ENCODE peak calls at places on chromosomes 2 and 18, in five cellular contexts. A is K562, I is A549, W is HepG2, V is GM12878. C is an unnamed sample.

GRCh38 chr18:24266124-24266523 is 127.3 kb downstream of the CABYR start:
- DNase-seq in A (no peak), I (no peak), W (no peak), V (no peak), C (no peak)

GRCh38 chr2:140436956-140437355 is 1656.8 kb upstream of the NXPH2 start:
- DNase-seq in A (no peak), I (no peak), W (no peak), V (no peak), C (no peak)

GRCh38 chr2:54589340-54590215 is 133.5 kb downstream of the SPTBN1 start:
- DNase-seq in A (peak), I (peak), W (peak), V (no peak), C (no peak)

GRCh38 chr2:217933326-217933993 is 69.3 kb downstream of the TNS1 start:
- DNase-seq in A (no peak), I (no peak), W (no peak), V (no peak), C (no peak)

GRCh38 chr18:34651586-34652369 is 58.3 kb upstream of the DTNA start:
- DNase-seq in A (no peak), I (no peak), W (no peak), V (no peak), C (no peak)

GRCh38 chr18:40962784-40963183 is 992.2 kb upstream of the PIK3C3 start:
- DNase-seq in A (no peak), I (no peak), W (no peak), V (no peak), C (no peak)

GRCh38 chr2:171703574-171704347 is 16.5 kb downstream of the DYNC1I2 start:
- DNase-seq in A (peak), I (peak), W (peak), V (no peak), C (no peak)

GRCh38 chr2:85549826-85550225 is 10.9 kb downstream of the MAT2A start:
- DNase-seq in A (no peak), I (no peak), W (no peak), V (no peak), C (no peak)

GRCh38 chr2:69797836-69798465 is 31.5 kb upstream of the GMCL1 start:
- DNase-seq in A (no peak), I (no peak), W (no peak), V (no peak), C (no peak)

GRCh38 chr2:217647226-217647625 is 355.6 kb downstream of the TNS1 start:
- DNase-seq in A (no peak), I (no peak), W (no peak), V (no peak), C (no peak)

GRCh38 chr2:238513346-238513745 is 86.6 kb downstream of the ASB1 start:
- DNase-seq in A (peak), I (peak), W (peak), V (no peak), C (peak)

GRCh38 chr2:158211516-158211915 is 109.8 kb downstream of the UPP2 start:
- DNase-seq in A (no peak), I (no peak), W (no peak), V (no peak), C (no peak)

GRCh38 chr2:148350211-148350610 is 294.3 kb upstream of the EPC2 start:
- DNase-seq in A (no peak), I (no peak), W (no peak), V (no peak), C (no peak)

GRCh38 chr2:675982-676646 is 1.1 kb downstream of the TMEM18 start:
- DNase-seq in A (peak), I (peak), W (peak), V (no peak), C (peak)

GRCh38 chr2:233819884-233820765 is 34.2 kb downstream of the HJURP start:
- DNase-seq in A (no peak), I (no peak), W (no peak), V (no peak), C (no peak)

GRCh38 chr2:95670167-95670566 is 78.4 kb downstream of the TRIM43 start:
- DNase-seq in A (no peak), I (no peak), W (no peak), V (no peak), C (no peak)

GRCh38 chr2:1455466-1455865 is 42.2 kb downstream of the TPO start:
- DNase-seq in A (no peak), I (no peak), W (no peak), V (no peak), C (no peak)

GRCh38 chr2:61855178-61855523 is 1.3 kb upstream of the FAM161A start:
- DNase-seq in A (no peak), I (peak), W (peak), V (no peak), C (peak)

GRCh38 chr2:23069935-23070334 is 315.0 kb upstream of the KLHL29 start:
- DNase-seq in A (no peak), I (no peak), W (no peak), V (no peak), C (no peak)

GRCh38 chr18:58616446-58616845 is 12.4 kb downstream of the ALPK2 start:
- DNase-seq in A (no peak), I (no peak), W (no peak), V (no peak), C (no peak)

GRCh38 chr2:168033966-168034365 is 213.4 kb downstream of the STK39 start:
- DNase-seq in A (no peak), I (no peak), W (no peak), V (no peak), C (no peak)

GRCh38 chr2:71323386-71323785 is 8.2 kb upstream of the ZNF638 start:
- DNase-seq in A (no peak), I (no peak), W (no peak), V (no peak), C (no peak)

GRCh38 chr2:209663149-209663548 is 108.5 kb upstream of the UNC80 start:
- DNase-seq in A (no peak), I (no peak), W (no peak), V (no peak), C (no peak)

GRCh38 chr18:47294801-47295200 is 43.3 kb upstream of the SKOR2 start:
- DNase-seq in A (no peak), I (no peak), W (no peak), V (no peak), C (peak)

GRCh38 chr18:21242141-21243040 is at the start of gene GREB1L:
- DNase-seq in A (no peak), I (peak), W (peak), V (no peak), C (peak)

GRCh38 chr2:43100883-43101662 is 125.3 kb downstream of the ZFP36L2 start:
- DNase-seq in A (no peak), I (no peak), W (no peak), V (no peak), C (peak)

GRCh38 chr2:26691881-26692813 is at the start of gene KCNK3:
- DNase-seq in A (peak), I (no peak), W (no peak), V (no peak), C (no peak)

GRCh38 chr2:146940016-146940685 is 904.7 kb upstream of the ACVR2A start:
- DNase-seq in A (no peak), I (no peak), W (no peak), V (no peak), C (no peak)

GRCh38 chr18:74803117-74803516 is 205.4 kb downstream of the ZNF407 start:
- DNase-seq in A (peak), I (no peak), W (no peak), V (no peak), C (no peak)

GRCh38 chr18:74806073-74806472 is 208.4 kb downstream of the ZNF407 start:
- DNase-seq in A (peak), I (no peak), W (no peak), V (no peak), C (no peak)

GRCh38 chr18:74803769-74804168 is 206.1 kb downstream of the ZNF407 start:
- DNase-seq in A (no peak), I (no peak), W (no peak), V (no peak), C (no peak)

GRCh38 chr18:74804677-74805076 is 207.0 kb downstream of the ZNF407 start:
- DNase-seq in A (no peak), I (no peak), W (no peak), V (no peak), C (no peak)

DNA sequence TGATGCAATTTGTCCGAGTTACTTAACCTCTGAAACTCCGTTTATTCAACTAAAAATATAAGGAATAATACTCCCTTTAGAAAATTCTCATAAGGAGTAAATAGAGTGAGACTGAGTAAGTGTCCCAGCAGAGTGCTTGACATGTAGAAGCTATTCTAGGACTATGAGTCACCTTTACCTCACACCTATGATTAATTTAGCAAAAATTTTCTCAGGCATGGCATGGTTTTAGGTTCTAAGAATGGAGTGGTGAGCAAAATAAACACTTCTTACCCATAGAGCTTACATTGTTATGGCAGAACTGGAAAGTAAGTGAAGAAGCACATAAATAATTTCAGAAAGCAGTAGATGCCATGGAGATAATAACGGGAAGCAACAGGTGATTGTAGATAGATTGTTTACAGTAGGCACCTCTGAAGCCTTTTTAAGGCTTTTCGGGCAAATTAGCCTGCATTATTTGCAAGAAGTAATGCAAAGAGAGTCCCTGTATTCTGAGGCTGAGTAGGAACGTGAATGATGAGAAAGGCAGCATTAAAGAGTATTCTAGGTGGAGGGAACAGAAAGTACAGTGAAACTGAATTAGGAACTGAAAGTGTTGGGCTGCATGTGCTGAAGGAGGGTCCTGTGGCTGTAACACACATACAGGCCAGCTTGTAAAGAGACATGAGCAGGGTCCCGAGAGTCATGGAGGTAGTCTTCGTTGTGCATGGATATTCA is 209.2 kb downstream of the ZNF407 start:
- DNase-seq in A (no peak), I (peak), W (peak), V (peak), C (no peak)
- TF ChIP-seq HDAC2 in A (no peak), I (no peak), W (no peak), V (no peak), C (no peak)

GRCh38 chr2:106193491-106193976 is 567 bp downstream of the UXS1 start:
- DNase-seq in A (peak), I (no peak), W (peak), V (no peak), C (no peak)
- TF ChIP-seq HDAC2 in A (no peak), I (no peak), W (no peak), V (no peak), C (no peak)

DNA sequence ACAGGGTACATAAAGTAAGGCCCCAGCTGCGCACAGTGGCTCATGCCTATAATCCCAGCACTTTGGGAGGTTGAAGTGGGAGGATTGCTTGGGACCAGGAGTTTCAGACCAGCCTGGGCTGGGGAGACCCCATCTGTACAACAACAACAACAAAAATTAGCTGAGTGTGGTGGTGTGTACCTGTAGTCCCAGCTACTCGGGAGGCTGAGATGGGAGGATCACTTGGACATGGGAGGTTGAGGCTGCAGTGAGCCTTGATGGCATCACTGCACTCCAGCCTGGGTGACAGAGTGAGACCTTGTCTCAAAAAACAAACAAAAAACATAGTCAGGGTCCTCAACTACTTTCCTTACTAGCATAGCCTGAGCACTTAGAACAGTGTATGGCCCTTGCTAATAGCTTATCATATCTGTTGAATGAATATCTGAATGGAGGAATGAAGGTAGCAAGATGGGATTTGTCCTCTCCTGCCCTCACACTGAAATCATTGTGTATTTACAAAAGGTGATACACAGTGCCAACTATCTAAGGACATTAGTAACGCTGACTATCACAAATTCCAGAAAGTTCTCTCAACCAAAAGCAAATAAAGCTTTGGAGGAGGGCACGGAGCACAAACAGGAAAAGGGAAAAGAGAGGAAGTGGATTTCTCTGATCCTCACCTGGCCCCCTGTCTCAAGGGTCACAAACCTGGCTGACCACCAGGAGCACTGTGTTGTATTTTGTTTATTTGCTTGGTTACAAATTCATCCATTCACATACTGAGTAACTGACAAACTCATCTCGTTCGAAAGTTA is 38.1 kb downstream of the L3MBTL4 start:
- DNase-seq in A (no peak), I (no peak), W (peak), V (no peak), C (no peak)
- TF ChIP-seq HDAC2 in A (no peak), I (no peak), W (peak), V (no peak), C (no peak)

GRCh38 chr2:108588070-108588668 is 53.9 kb downstream of the LIMS1 start:
- DNase-seq in A (peak), I (no peak), W (no peak), V (no peak), C (no peak)
- TF ChIP-seq HDAC2 in A (peak), I (no peak), W (no peak), V (no peak), C (no peak)

GRCh38 chr18:49813321-49814146 is at the start of gene ACAA2:
- DNase-seq in A (peak), I (peak), W (peak), V (peak), C (no peak)
- TF ChIP-seq HDAC2 in A (peak), I (no peak), W (peak), V (no peak), C (peak)

GRCh38 chr2:203328735-203329549 is 748 bp downstream of the ABI2 start:
- DNase-seq in A (peak), I (peak), W (peak), V (no peak), C (no peak)

GRCh38 chr2:203330434-203330833 is 2.2 kb downstream of the ABI2 start:
- DNase-seq in A (peak), I (no peak), W (no peak), V (no peak), C (no peak)

GRCh38 chr2:203327918-203328734 is at the start of gene ABI2:
- DNase-seq in A (peak), I (peak), W (peak), V (no peak), C (peak)

GRCh38 chr2:203326355-203326754 is 1.8 kb upstream of the ABI2 start:
- DNase-seq in A (no peak), I (no peak), W (no peak), V (no peak), C (no peak)

GRCh38 chr2:203327582-203327917 is 644 bp upstream of the ABI2 start:
- DNase-seq in A (no peak), I (no peak), W (no peak), V (no peak), C (no peak)
- TF ChIP-seq HDAC2 in A (peak), I (no peak), W (no peak), V (no peak), C (peak)

DNA sequence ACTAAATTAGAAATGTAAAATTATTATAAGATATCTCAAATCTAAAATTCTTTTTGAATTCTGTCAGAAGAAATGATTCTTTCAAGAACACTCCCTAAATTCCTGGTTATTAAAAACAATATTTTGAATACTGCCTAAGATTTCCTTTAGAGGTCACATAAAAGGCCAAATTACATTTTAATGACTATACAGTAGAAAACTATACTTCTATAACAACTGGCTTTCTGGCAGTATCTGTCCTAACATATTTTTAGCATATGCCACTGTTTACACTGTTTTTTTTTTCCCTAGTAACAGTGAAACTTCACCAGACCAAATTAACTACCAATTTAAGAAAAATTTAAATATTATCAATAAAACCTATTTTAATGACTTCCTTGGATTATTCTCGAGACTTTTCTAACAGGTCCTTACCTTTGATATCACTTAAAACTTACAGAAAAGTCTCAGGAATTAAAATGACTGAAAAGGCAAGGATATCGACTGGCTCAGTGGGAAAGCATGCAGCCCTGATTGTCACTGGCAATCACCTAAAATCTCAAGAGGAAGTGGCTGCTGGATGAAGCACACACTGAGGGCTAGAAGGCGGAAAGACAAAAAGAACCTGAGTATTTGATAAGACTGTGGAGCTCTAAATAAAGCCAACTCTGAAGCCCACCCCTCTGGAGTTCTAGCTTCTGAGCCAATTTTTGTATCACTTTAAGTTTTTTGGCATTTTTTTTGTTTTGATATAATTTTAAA is 59.6 kb downstream of the SPIRE1 start:
- DNase-seq in A (no peak), I (no peak), W (no peak), V (no peak), C (no peak)
- TF ChIP-seq HDAC2 in A (no peak), I (no peak), W (no peak), V (no peak), C (no peak)

C was measured in H1.